ENCODE peak calls at places on chromosomes 16 and 17, in seven cellular contexts. A is stomach, S is PC-3, I is glutamatergic neuron, E is Peyer's patch, P is heart right ventricle, Z is PC-9. U is an unnamed sample.

GRCh38 chr16:68992521-68992920 is 112.9 kb upstream of the HAS3 start:
- DNase-seq in A (no peak), S (peak), I (no peak), E (no peak), P (no peak), Z (peak), U (no peak)

GRCh38 chr17:2737693-2738092 is 11.8 kb downstream of the CCDC92B start:
- DNase-seq in A (no peak), S (no peak), I (no peak), E (no peak), P (no peak), Z (no peak), U (no peak)

GRCh38 chr17:45318561-45319230 is 1.9 kb upstream of the MAP3K14 start:
- DNase-seq in A (peak), S (peak), I (no peak), E (no peak), P (no peak), Z (peak), U (no peak)

GRCh38 chr17:44774271-44775135 is 15.7 kb downstream of the ADAM11 start:
- DNase-seq in A (peak), S (peak), I (peak), E (peak), P (peak), Z (peak), U (peak)

GRCh38 chr17:81858170-81858966 is 2.0 kb downstream of the P4HB start:
- DNase-seq in A (no peak), S (peak), I (no peak), E (no peak), P (no peak), Z (no peak), U (no peak)

GRCh38 chr16:30659507-30660423 is 1.5 kb downstream of the FBRS start:
- DNase-seq in A (no peak), S (no peak), I (peak), E (no peak), P (peak), Z (peak), U (no peak)

GRCh38 chr16:51116353-51116752 is 34.7 kb downstream of the SALL1 start:
- DNase-seq in A (no peak), S (no peak), I (no peak), E (no peak), P (no peak), Z (no peak), U (no peak)

GRCh38 chr17:63295288-63295687 is 150.8 kb downstream of the CYB561 start:
- DNase-seq in A (no peak), S (no peak), I (no peak), E (no peak), P (no peak), Z (no peak), U (no peak)

GRCh38 chr17:81977211-81978091 is at the start of gene ASPSCR1:
- DNase-seq in A (peak), S (peak), I (peak), E (peak), P (peak), Z (peak), U (peak)

GRCh38 chr17:17151541-17151940 is 54.6 kb downstream of the PLD6 start:
- DNase-seq in A (no peak), S (peak), I (no peak), E (no peak), P (no peak), Z (no peak), U (no peak)

GRCh38 chr17:57266842-57267241 is 10.5 kb downstream of the MSI2 start:
- DNase-seq in A (no peak), S (no peak), I (no peak), E (no peak), P (no peak), Z (no peak), U (no peak)

GRCh38 chr16:83552193-83552592 is 255.6 kb upstream of the HSBP1 start:
- DNase-seq in A (no peak), S (peak), I (no peak), E (no peak), P (no peak), Z (no peak), U (no peak)

GRCh38 chr16:79210629-79211028 is 389.9 kb downstream of the MAF start:
- DNase-seq in A (no peak), S (no peak), I (no peak), E (no peak), P (no peak), Z (no peak), U (no peak)

GRCh38 chr16:29290631-29291247 is 115.8 kb downstream of the NPIPB11 start:
- DNase-seq in A (peak), S (peak), I (peak), E (peak), P (peak), Z (peak), U (peak)

GRCh38 chr17:43784068-43784467 is 3.8 kb downstream of the CFAP97D1 start:
- DNase-seq in A (no peak), S (peak), I (no peak), E (no peak), P (no peak), Z (no peak), U (no peak)

GRCh38 chr16:29311636-29312344 is 94.7 kb downstream of the NPIPB11 start:
- DNase-seq in A (no peak), S (no peak), I (no peak), E (no peak), P (no peak), Z (no peak), U (no peak)

GRCh38 chr17:2054740-2055493 is at the start of gene HIC1:
- DNase-seq in A (peak), S (peak), I (peak), E (peak), P (peak), Z (no peak), U (peak)

GRCh38 chr17:17729620-17730249 is 48.5 kb downstream of the RAI1 start:
- DNase-seq in A (peak), S (peak), I (no peak), E (no peak), P (no peak), Z (peak), U (no peak)

GRCh38 chr16:84724619-84725307 is 25.0 kb downstream of the USP10 start:
- DNase-seq in A (no peak), S (no peak), I (no peak), E (no peak), P (no peak), Z (no peak), U (no peak)

GRCh38 chr17:3260600-3260999 is 37.6 kb downstream of the OR3A1 start:
- DNase-seq in A (no peak), S (no peak), I (no peak), E (no peak), P (no peak), Z (no peak), U (no peak)

GRCh38 chr16:67860589-67861398 is 12.1 kb upstream of the EDC4 start:
- DNase-seq in A (no peak), S (peak), I (no peak), E (no peak), P (no peak), Z (peak), U (no peak)

GRCh38 chr17:79616801-79617200 is 6.0 kb upstream of the RBFOX3 start:
- DNase-seq in A (no peak), S (no peak), I (peak), E (no peak), P (no peak), Z (no peak), U (no peak)

GRCh38 chr17:50624321-50624935 is 10.3 kb upstream of the ABCC3 start:
- DNase-seq in A (no peak), S (no peak), I (no peak), E (no peak), P (no peak), Z (no peak), U (no peak)

GRCh38 chr17:78365561-78366108 is 5.8 kb upstream of the SOCS3 start:
- DNase-seq in A (no peak), S (no peak), I (no peak), E (no peak), P (no peak), Z (no peak), U (peak)

GRCh38 chr17:63491976-63492575 is 15.2 kb downstream of the ACE start:
- DNase-seq in A (no peak), S (no peak), I (no peak), E (no peak), P (no peak), Z (no peak), U (no peak)

DNA sequence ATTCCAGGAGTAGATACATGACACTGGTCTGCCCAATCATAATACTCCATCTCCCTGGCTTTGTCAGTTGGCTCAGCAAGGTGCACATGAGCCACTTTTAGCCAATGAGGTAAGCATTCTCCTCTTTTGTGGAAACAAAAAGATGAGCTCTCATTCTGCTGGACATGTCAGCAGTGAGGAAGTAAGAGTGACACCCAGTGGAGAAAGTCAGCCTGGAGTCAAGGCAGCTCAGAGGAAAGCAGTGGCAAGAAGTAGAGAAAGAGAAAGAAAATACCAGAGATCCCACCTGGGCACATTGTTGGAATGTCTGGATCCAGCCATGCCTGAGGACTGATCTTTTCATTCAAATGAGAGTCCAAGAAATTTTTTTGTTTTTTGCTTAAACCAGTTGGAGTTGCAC is 496.9 kb upstream of the C16orf82 start:
- DNase-seq in A (no peak), S (peak), I (no peak), E (no peak), P (no peak), Z (no peak), U (peak)
- TF ChIP-seq CTCF in A (no peak), S (peak), I (peak), E (no peak), P (peak), Z (peak), U (peak)

GRCh38 chr17:47894498-47895253 is 1.4 kb upstream of the SP2 start:
- DNase-seq in A (no peak), S (peak), I (no peak), E (no peak), P (no peak), Z (no peak), U (no peak)
- TF ChIP-seq CTCF in A (no peak), S (no peak), I (no peak), E (no peak), P (no peak), Z (no peak), U (no peak)

GRCh38 chr16:80616362-80616761 is 75.6 kb downstream of the DYNLRB2 start:
- DNase-seq in A (no peak), S (no peak), I (no peak), E (no peak), P (no peak), Z (no peak), U (no peak)

GRCh38 chr16:80612461-80613017 is 71.7 kb downstream of the DYNLRB2 start:
- DNase-seq in A (no peak), S (no peak), I (no peak), E (no peak), P (no peak), Z (no peak), U (no peak)

GRCh38 chr16:80611930-80612327 is 71.1 kb downstream of the DYNLRB2 start:
- DNase-seq in A (no peak), S (no peak), I (no peak), E (no peak), P (no peak), Z (no peak), U (no peak)

GRCh38 chr16:80615751-80616150 is 75.0 kb downstream of the DYNLRB2 start:
- DNase-seq in A (no peak), S (no peak), I (no peak), E (no peak), P (no peak), Z (no peak), U (no peak)

DNA sequence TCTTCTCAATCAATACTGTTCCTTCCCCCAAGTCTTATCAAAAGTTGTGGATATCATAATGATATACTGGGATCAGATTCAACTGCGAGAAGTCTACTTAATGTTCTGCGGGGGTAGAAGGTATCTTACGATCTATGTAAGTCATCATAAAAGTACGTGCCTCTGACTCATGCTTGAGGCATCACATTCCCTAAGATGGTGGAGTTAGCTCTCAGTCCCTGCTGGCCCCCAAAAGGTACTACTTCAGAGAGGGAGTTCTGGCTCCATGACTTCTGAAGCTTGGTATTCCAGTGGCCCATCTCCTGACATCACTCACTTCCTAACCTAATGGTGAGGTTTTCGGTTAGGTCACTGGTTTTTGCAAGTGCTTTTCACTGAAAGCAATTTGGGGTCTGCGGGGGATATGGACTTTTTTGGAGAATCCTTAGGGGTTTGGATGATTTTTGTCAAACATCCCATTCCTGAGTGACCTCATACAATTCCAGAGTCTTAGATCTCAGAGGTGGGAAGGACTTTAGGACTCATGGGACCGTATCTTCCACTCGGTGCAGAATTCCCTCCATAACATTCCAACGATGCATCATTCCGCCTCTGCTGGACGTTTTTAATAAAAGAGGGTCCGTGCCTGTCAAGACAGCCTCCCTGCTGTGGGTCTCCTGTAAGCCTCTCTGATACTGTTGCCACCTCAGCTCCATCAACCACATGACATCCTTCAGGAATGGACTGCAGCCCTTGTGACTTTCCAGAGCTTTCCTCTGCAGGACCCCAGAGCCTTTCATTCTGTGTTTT is 74.3 kb downstream of the DYNLRB2 start:
- DNase-seq in A (no peak), S (peak), I (no peak), E (no peak), P (no peak), Z (no peak), U (no peak)
- TF ChIP-seq CTCF in A (no peak), S (no peak), I (no peak), E (no peak), P (no peak), Z (no peak), U (no peak)

DNA sequence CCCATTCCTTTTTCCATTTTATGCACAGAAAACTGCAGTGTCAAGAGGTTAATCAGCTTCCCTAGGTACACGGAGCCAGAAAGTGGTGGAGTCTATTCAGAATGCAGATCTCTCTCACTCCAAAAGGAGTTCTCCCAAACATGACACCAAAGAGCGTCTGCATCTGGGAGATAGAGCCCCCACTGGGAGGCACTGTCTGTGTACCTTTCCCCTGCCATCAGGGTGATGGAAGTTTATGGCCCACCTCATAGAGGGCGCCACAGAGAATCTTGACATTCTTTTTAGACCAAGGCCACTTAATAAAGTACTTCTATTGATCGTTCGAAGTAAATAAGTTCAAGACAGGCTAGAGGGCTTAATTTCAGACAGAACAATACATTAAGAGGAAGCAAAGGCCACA is 493.7 kb upstream of the ERCC4 start:
- DNase-seq in A (no peak), S (no peak), I (no peak), E (no peak), P (no peak), Z (no peak), U (no peak)
- TF ChIP-seq CTCF in A (no peak), S (no peak), I (no peak), E (no peak), P (no peak), Z (no peak), U (no peak)

GRCh38 chr16:7342598-7342997 is 10.0 kb downstream of the RBFOX1 start:
- DNase-seq in A (no peak), S (no peak), I (no peak), E (no peak), P (no peak), Z (no peak), U (no peak)

GRCh38 chr16:7344806-7345416 is 12.3 kb downstream of the RBFOX1 start:
- DNase-seq in A (no peak), S (no peak), I (no peak), E (no peak), P (no peak), Z (no peak), U (no peak)

GRCh38 chr16:7343271-7343670 is 10.6 kb downstream of the RBFOX1 start:
- DNase-seq in A (no peak), S (no peak), I (no peak), E (no peak), P (no peak), Z (no peak), U (no peak)

GRCh38 chr16:7340938-7341337 is 8.3 kb downstream of the RBFOX1 start:
- DNase-seq in A (no peak), S (no peak), I (no peak), E (no peak), P (no peak), Z (no peak), U (no peak)

DNA sequence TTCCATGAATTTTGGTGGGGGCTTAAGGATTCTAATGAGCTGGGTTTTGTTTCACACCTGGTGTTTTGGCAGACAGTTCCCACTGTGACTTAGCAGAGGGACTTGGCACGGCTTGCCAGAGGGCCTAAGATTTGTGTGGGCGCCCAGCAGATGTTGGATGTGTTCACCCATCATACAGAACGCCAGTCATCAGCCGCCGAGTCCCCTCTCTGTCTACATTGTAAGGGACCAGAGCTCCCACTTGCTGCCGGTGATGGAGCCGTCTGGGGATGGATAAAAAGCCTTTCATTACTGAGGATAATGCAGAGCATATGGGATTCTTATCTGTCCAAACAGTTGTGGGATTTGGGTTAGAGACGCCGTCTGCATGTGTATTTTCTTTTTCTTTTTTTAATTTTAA is 12.8 kb downstream of the RBFOX1 start:
- DNase-seq in A (no peak), S (no peak), I (no peak), E (no peak), P (peak), Z (no peak), U (no peak)
- TF ChIP-seq CTCF in A (no peak), S (no peak), I (no peak), E (no peak), P (no peak), Z (no peak), U (no peak)

GRCh38 chr17:21039839-21040575 is 2.8 kb downstream of the USP22 start:
- DNase-seq in A (no peak), S (peak), I (no peak), E (no peak), P (no peak), Z (peak), U (no peak)
- TF ChIP-seq CTCF in A (no peak), S (peak), I (no peak), E (peak), P (no peak), Z (peak), U (peak)